ENCODE peak calls at places on chromosome X, in six cellular contexts. I is T-helper 17 cell, T is brain microvascular endothelial cell, A is GM23338, W is NCI-H1105, F is NCI-H1417 treated with DMSO at 0.1 percent for 48 hours. Z is an unnamed sample.

GRCh38 chrX:40201486-40201885 is 103.7 kb upstream of the BCOR start:
- DNase-seq in F (no peak), T (no peak), W (no peak), I (no peak), A (no peak), Z (no peak)

GRCh38 chrX:130085551-130085986 is 24.7 kb downstream of the ELF4 start:
- DNase-seq in A (no peak), T (no peak), I (no peak), F (no peak), W (no peak), Z (no peak)

GRCh38 chrX:129697204-129697829 is 41.5 kb upstream of the XPNPEP2 start:
- DNase-seq in A (no peak), F (no peak), I (no peak), W (no peak), T (no peak), Z (no peak)

GRCh38 chrX:47514553-47515235 is 31.7 kb upstream of the ZNF41 start:
- DNase-seq in A (no peak), T (peak), F (no peak), I (no peak), W (no peak), Z (no peak)

GRCh38 chrX:150547511-150548115 is 20.8 kb upstream of the MTM1 start:
- DNase-seq in A (peak), F (no peak), I (no peak), T (peak), W (peak), Z (no peak)

GRCh38 chrX:56804867-56805266 is 75.8 kb downstream of the NBDY start:
- DNase-seq in W (no peak), I (no peak), T (no peak), F (no peak), A (no peak), Z (no peak)

GRCh38 chrX:74248889-74249288 is 55.1 kb upstream of the ZCCHC13 start:
- DNase-seq in W (no peak), A (peak), F (no peak), I (no peak), T (no peak), Z (no peak)

GRCh38 chrX:20026278-20026677 is 35.4 kb upstream of the BCLAF3 start:
- DNase-seq in T (peak), I (no peak), F (no peak), W (no peak), A (no peak), Z (no peak)

GRCh38 chrX:16671005-16671404 is 21.0 kb downstream of the S100G start:
- DNase-seq in F (peak), I (no peak), W (no peak), T (peak), A (peak), Z (peak)

GRCh38 chrX:55624403-55624802 is 1.2 kb downstream of the FOXR2 start:
- DNase-seq in T (no peak), I (no peak), W (no peak), A (no peak), F (no peak), Z (peak)

GRCh38 chrX:129957241-129958099 is 25.0 kb upstream of the BCORL1 start:
- DNase-seq in W (peak), A (peak), I (peak), T (no peak), F (no peak), Z (peak)

GRCh38 chrX:19225906-19226305 is 103.6 kb upstream of the ADGRG2 start:
- DNase-seq in F (no peak), I (no peak), A (peak), T (no peak), W (no peak), Z (peak)

GRCh38 chrX:74506310-74507115 is 85.2 kb downstream of the SLC16A2 start:
- DNase-seq in T (no peak), F (no peak), A (no peak), W (no peak), I (no peak), Z (no peak)

GRCh38 chrX:121238093-121238492 is 190.7 kb downstream of the GLUD2 start:
- DNase-seq in F (no peak), A (no peak), T (no peak), W (no peak), I (no peak), Z (no peak)